ENCODE peak calls at places on chromosomes 4 and X, in four cellular contexts. O is WTC11, K is GM12878, G is SK-N-SH. E is an unnamed sample.
A peak's percentile ranks its signal among the peaks of the same experiment; 100 is the strongest.

GRCh38 chr4:153518001-153518400 is 51.8 kb downstream of the TMEM131L start:
- DNase-seq in K (no peak), O (no peak), G (no peak), E (no peak)

GRCh38 chrX:133559909-133560308 is 144.6 kb upstream of the GPC4 start:
- DNase-seq in K (no peak), O (no peak), G (no peak), E (no peak)

GRCh38 chr4:8392591-8393190 is 47.8 kb downstream of the ACOX3 start:
- DNase-seq in G (no peak), O (no peak), K (no peak), E (peak; percentile 21)

GRCh38 chr4:117847849-117848248 is 186.4 kb upstream of the NDST3 start:
- DNase-seq in G (no peak), O (no peak), K (no peak), E (no peak)

GRCh38 chr4:174157106-174157607 is 126.3 kb downstream of the FBXO8 start:
- DNase-seq in O (no peak), K (no peak), G (no peak), E (peak; percentile 91)

GRCh38 chr4:184776821-184777220 is 42.9 kb upstream of the CENPU start:
- DNase-seq in K (no peak), G (no peak), O (no peak), E (no peak)

GRCh38 chr4:1375051-1375721 is 28.2 kb downstream of the UVSSA start:
- DNase-seq in O (peak; percentile 4), G (no peak), K (no peak), E (no peak)

GRCh38 chr4:87624698-87625097 is 16.4 kb downstream of the DSPP start:
- DNase-seq in G (no peak), K (no peak), O (no peak), E (no peak)

GRCh38 chr4:112141366-112142138 is 3.7 kb upstream of the FAM241A start:
- DNase-seq in K (no peak), G (no peak), O (no peak), E (no peak)

GRCh38 chrX:57232658-57233360 is 53.7 kb upstream of the FAAH2 start:
- DNase-seq in K (peak; percentile 25), G (no peak), O (no peak), E (no peak)

GRCh38 chr4:472881-473574 is 25.9 kb downstream of the ZNF721 start:
- DNase-seq in G (peak; percentile 36), O (no peak), K (no peak), E (peak; percentile 16)

GRCh38 chr4:17957689-17958088 is 63.9 kb downstream of the LCORL start:
- DNase-seq in O (no peak), K (no peak), G (no peak), E (no peak)

GRCh38 chrX:120517936-120518335 is 42.8 kb downstream of the CUL4B start:
- DNase-seq in K (no peak), O (no peak), G (no peak), E (no peak)

GRCh38 chrX:46444011-46444410 is 101.2 kb downstream of the ZNF674 start:
- DNase-seq in G (no peak), O (no peak), K (no peak), E (no peak)

GRCh38 chr4:180009316-180009715 is 2233.9 kb upstream of the TENM3 start:
- DNase-seq in K (no peak), G (no peak), O (no peak), E (no peak)

GRCh38 chr4:185039508-185040273 is 21.4 kb downstream of the HELT start:
- DNase-seq in O (no peak), K (peak; percentile 23), G (peak; percentile 74), E (peak; percentile 73)

GRCh38 chrX:38660395-38661179 is 99.2 kb downstream of the TSPAN7 start:
- DNase-seq in G (no peak), K (no peak), O (no peak), E (no peak)

GRCh38 chrX:37986893-37987292 is 19.5 kb upstream of the SYTL5 start:
- DNase-seq in K (no peak), G (no peak), O (no peak), E (no peak)

GRCh38 chr4:141077611-141078225 is 55.6 kb downstream of the RNF150 start:
- DNase-seq in O (no peak), G (no peak), K (no peak), E (no peak)

GRCh38 chr4:186021461-186022167 is 47.3 kb upstream of the TLR3 start:
- DNase-seq in O (peak; percentile 73), K (no peak), G (peak; percentile 82), E (no peak)

GRCh38 chr4:182842104-182842600 is 75.0 kb downstream of the DCTD start:
- DNase-seq in O (no peak), G (no peak), K (no peak), E (no peak)

GRCh38 chrX:32644476-32644875 is 566.9 kb downstream of the DMD start:
- DNase-seq in O (no peak), K (no peak), G (no peak), E (no peak)
- TF ChIP-seq USF1 in O (no peak), K (no peak), G (no peak), E (no peak)

GRCh38 chr4:13289391-13289790 is 194.7 kb downstream of the RAB28 start:
- DNase-seq in O (no peak), K (no peak), G (no peak), E (no peak)

GRCh38 chr4:13298655-13299054 is 185.5 kb downstream of the RAB28 start:
- DNase-seq in G (no peak), O (no peak), K (no peak), E (no peak)

GRCh38 chr4:13292372-13292771 is 191.8 kb downstream of the RAB28 start:
- DNase-seq in G (no peak), K (no peak), O (no peak), E (no peak)

GRCh38 chr4:13299343-13299742 is 184.8 kb downstream of the RAB28 start:
- DNase-seq in K (no peak), O (no peak), G (no peak), E (no peak)

DNA sequence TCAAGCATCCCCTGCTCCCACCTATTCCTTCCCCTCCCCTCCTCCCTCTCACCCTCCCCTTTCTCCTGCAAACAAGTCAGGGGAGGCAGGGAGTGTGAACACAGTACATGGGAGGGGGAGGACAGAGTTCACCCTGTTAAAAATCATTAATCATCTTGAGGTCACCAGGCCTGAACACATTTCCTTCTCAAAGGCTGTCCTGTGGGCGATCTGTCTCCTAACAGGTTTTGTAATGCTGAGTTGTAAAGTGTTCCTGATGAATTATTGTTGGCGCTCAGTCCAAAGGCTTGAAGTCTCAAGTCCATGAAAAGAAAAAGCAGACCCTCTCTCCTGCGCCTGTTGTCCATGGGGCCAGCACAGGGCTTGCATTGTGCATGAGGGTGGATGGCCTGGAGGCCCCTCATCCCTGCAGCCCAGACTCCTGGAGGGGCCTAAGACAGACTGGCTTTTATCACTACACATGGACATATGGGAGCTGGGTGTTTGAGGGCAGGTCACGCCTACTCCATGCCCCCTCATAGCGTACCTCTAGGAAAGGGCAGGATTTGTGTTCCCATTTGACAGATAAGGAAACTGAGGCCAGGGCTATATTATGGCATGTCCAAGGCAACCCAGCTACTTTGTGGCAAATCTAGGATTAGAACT is 189.1 kb downstream of the RAB28 start:
- DNase-seq in O (no peak), K (no peak), G (no peak), E (no peak)
- TF ChIP-seq USF1 in O (no peak), K (no peak), G (no peak), E (no peak)

DNA sequence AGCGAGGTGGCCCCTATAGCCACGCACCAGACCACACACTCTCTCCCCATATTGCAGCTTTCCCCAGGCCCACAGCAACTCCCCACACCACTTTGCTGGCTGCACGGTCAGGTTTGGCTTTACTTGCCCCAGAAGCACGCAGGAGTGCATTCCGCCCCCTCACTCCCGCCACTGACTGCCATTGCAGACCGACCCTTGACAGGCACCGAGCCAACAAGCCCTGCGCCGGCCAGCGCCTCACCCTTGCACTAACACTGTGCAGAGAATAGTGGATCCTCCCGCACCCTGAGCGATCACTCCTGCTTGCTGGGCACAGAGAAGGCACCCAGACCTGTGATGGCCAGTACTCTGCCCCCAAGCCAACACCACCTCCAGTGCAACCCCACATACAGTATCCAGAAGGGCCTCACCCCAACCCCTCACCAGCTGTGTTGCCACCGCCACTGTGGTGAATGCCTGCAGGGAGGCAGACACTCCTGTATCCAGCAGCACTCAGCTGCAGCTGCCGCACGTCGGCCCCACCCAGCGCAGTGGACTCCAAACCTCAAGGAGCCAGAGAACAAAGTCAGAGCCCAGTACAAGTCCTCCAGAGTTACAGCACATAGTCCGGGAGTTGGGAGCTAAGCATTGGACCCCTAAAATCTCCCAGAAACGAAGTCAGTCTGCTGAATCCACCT is 28.6 kb upstream of the DIAPH2 start:
- DNase-seq in G (no peak), O (no peak), K (no peak), E (no peak)
- TF ChIP-seq USF1 in G (no peak), O (no peak), K (no peak), E (no peak)

DNA sequence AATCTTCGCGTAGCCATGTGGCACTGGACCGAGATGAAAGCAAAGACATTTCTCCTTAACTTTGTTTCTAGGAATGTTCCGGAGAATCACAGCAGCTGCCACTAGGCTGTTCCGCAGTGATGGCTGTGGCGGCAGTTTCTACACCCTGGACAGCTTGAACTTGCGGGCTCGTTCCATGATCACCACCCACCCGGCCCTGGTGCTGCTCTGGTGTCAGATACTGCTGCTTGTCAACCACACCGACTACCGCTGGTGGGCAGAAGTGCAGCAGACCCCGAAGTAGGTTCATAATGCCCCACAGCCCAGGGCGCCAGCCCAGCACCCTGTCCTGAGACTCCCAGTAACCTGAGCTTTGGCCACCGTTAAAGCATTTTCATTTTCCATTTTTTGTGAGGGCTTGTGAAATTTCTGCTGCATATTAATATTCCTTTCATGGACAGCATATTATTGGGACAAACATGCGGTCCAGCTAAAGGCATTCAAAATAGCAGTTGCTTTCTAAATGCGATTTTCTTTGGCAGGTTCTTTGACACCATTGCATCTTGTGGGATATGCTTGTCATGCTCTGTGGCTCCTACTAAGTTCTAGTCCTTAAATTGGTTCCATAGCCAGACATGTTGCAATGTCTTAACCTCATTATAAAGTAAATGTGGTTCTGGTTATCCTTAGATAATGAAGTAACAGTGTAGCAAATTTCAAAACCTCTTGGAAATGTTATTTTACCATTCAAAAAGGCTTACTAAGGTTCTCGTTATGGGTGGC is 49.1 kb upstream of the MSANTD1 start:
- DNase-seq in K (no peak), G (no peak), O (no peak), E (no peak)
- TF ChIP-seq USF1 in K (no peak), G (no peak), O (no peak), E (no peak)

GRCh38 chr4:152200776-152201333 is 335.0 kb downstream of the FBXW7 start:
- DNase-seq in G (no peak), O (no peak), K (no peak), E (no peak)

GRCh38 chr4:152206646-152207435 is 329.1 kb downstream of the FBXW7 start:
- DNase-seq in K (no peak), O (no peak), G (no peak), E (no peak)

GRCh38 chr4:152209772-152210493 is 326.0 kb downstream of the FBXW7 start:
- DNase-seq in O (no peak), G (no peak), K (peak; percentile 53), E (no peak)

GRCh38 chr4:152202415-152202814 is 333.5 kb downstream of the FBXW7 start:
- DNase-seq in O (no peak), G (no peak), K (no peak), E (no peak)

GRCh38 chr4:152206185-152206584 is 329.7 kb downstream of the FBXW7 start:
- DNase-seq in O (no peak), G (no peak), K (no peak), E (no peak)
- TF ChIP-seq USF1 in O (no peak), G (no peak), K (no peak), E (no peak)